ENCODE peak calls at places on chromosomes 11 and 22, in six cellular contexts. One of them, this sample, is unnamed.

GRCh38 chr11:96014234-96014633 is 90.3 kb upstream of the MTMR2 start:
- DNase-seq in Calu3: peak
- DNase-seq in fibroblast of the aortic adventitia: peak
- DNase-seq in endothelial cell: no peak
- DNase-seq in testis: no peak
- DNase-seq in nephron progenitor cell: no peak
- DNase-seq in this sample: no peak

GRCh38 chr22:25970348-25970995 is 198.8 kb upstream of the SEZ6L start:
- DNase-seq in testis: no peak
- DNase-seq in nephron progenitor cell: no peak
- DNase-seq in endothelial cell: no peak
- DNase-seq in fibroblast of the aortic adventitia: no peak
- DNase-seq in Calu3: no peak
- DNase-seq in this sample: no peak

GRCh38 chr22:32103648-32104326 is 55.3 kb downstream of the C22orf42 start:
- DNase-seq in fibroblast of the aortic adventitia: peak
- DNase-seq in nephron progenitor cell: no peak
- DNase-seq in Calu3: no peak
- DNase-seq in endothelial cell: no peak
- DNase-seq in testis: no peak
- DNase-seq in this sample: no peak

GRCh38 chr11:35352107-35352888 is 67.1 kb downstream of the SLC1A2 start:
- DNase-seq in fibroblast of the aortic adventitia: peak
- DNase-seq in Calu3: no peak
- DNase-seq in testis: peak
- DNase-seq in endothelial cell: no peak
- DNase-seq in nephron progenitor cell: no peak
- DNase-seq in this sample: no peak

GRCh38 chr11:13233173-13233572 is 44.4 kb upstream of the BMAL1 start:
- DNase-seq in nephron progenitor cell: no peak
- DNase-seq in endothelial cell: no peak
- DNase-seq in fibroblast of the aortic adventitia: no peak
- DNase-seq in Calu3: no peak
- DNase-seq in testis: no peak
- DNase-seq in this sample: no peak

GRCh38 chr11:124841186-124841585 is 24.0 kb upstream of the ROBO3 start:
- DNase-seq in endothelial cell: no peak
- DNase-seq in testis: no peak
- DNase-seq in Calu3: no peak
- DNase-seq in nephron progenitor cell: no peak
- DNase-seq in fibroblast of the aortic adventitia: peak
- DNase-seq in this sample: no peak

GRCh38 chr22:29109853-29110252 is 37.0 kb downstream of the KREMEN1 start:
- DNase-seq in fibroblast of the aortic adventitia: no peak
- DNase-seq in testis: no peak
- DNase-seq in nephron progenitor cell: no peak
- DNase-seq in Calu3: no peak
- DNase-seq in endothelial cell: no peak
- DNase-seq in this sample: no peak

GRCh38 chr11:1569251-1569780 is 2.8 kb downstream of the DUSP8 start:
- DNase-seq in endothelial cell: no peak
- DNase-seq in nephron progenitor cell: no peak
- DNase-seq in fibroblast of the aortic adventitia: no peak
- DNase-seq in testis: no peak
- DNase-seq in Calu3: no peak
- DNase-seq in this sample: no peak

GRCh38 chr22:26937213-26937612 is 279.8 kb downstream of the MIAT start:
- DNase-seq in fibroblast of the aortic adventitia: no peak
- DNase-seq in Calu3: no peak
- DNase-seq in testis: no peak
- DNase-seq in endothelial cell: no peak
- DNase-seq in nephron progenitor cell: no peak
- DNase-seq in this sample: no peak

GRCh38 chr11:27451528-27451927 is 21.1 kb downstream of the LGR4 start:
- DNase-seq in fibroblast of the aortic adventitia: no peak
- DNase-seq in endothelial cell: no peak
- DNase-seq in Calu3: no peak
- DNase-seq in nephron progenitor cell: no peak
- DNase-seq in testis: no peak
- DNase-seq in this sample: no peak

GRCh38 chr11:120398184-120398583 is 62.0 kb downstream of the ARHGEF12 start:
- DNase-seq in Calu3: no peak
- DNase-seq in nephron progenitor cell: no peak
- DNase-seq in endothelial cell: no peak
- DNase-seq in testis: no peak
- DNase-seq in fibroblast of the aortic adventitia: peak
- DNase-seq in this sample: no peak

GRCh38 chr11:1075341-1075911 is 752 bp downstream of the MUC2 start:
- DNase-seq in endothelial cell: no peak
- DNase-seq in fibroblast of the aortic adventitia: no peak
- DNase-seq in Calu3: no peak
- DNase-seq in nephron progenitor cell: no peak
- DNase-seq in testis: no peak
- DNase-seq in this sample: no peak

GRCh38 chr11:75667268-75667830 is 1.5 kb downstream of the MAP6 start:
- DNase-seq in fibroblast of the aortic adventitia: no peak
- DNase-seq in endothelial cell: peak
- DNase-seq in Calu3: peak
- DNase-seq in testis: peak
- DNase-seq in nephron progenitor cell: peak
- DNase-seq in this sample: no peak

GRCh38 chr22:19287076-19287724 is 4.3 kb downstream of the CLTCL1 start:
- DNase-seq in fibroblast of the aortic adventitia: peak
- DNase-seq in testis: no peak
- DNase-seq in nephron progenitor cell: no peak
- DNase-seq in endothelial cell: no peak
- DNase-seq in Calu3: no peak
- DNase-seq in this sample: no peak

GRCh38 chr22:23306438-23306921 is 126.2 kb downstream of the BCR start:
- DNase-seq in nephron progenitor cell: no peak
- DNase-seq in fibroblast of the aortic adventitia: peak
- DNase-seq in Calu3: no peak
- DNase-seq in endothelial cell: no peak
- DNase-seq in testis: peak
- DNase-seq in this sample: no peak

GRCh38 chr11:125381499-125381898 is 114.6 kb downstream of the FEZ1 start:
- DNase-seq in fibroblast of the aortic adventitia: no peak
- DNase-seq in testis: no peak
- DNase-seq in endothelial cell: no peak
- DNase-seq in Calu3: no peak
- DNase-seq in nephron progenitor cell: no peak
- DNase-seq in this sample: no peak

GRCh38 chr11:65576867-65577755 is 1.3 kb downstream of the EHBP1L1 start:
- DNase-seq in nephron progenitor cell: no peak
- DNase-seq in fibroblast of the aortic adventitia: peak
- DNase-seq in testis: no peak
- DNase-seq in endothelial cell: no peak
- DNase-seq in Calu3: peak
- DNase-seq in this sample: peak

GRCh38 chr11:63868399-63869064 is 29.6 kb downstream of the MARK2 start:
- DNase-seq in nephron progenitor cell: no peak
- DNase-seq in endothelial cell: peak
- DNase-seq in Calu3: no peak
- DNase-seq in testis: no peak
- DNase-seq in fibroblast of the aortic adventitia: no peak
- DNase-seq in this sample: no peak

GRCh38 chr22:36021649-36022048 is 7.0 kb downstream of the RBFOX2 start:
- DNase-seq in testis: no peak
- DNase-seq in endothelial cell: no peak
- DNase-seq in fibroblast of the aortic adventitia: no peak
- DNase-seq in nephron progenitor cell: no peak
- DNase-seq in Calu3: no peak
- DNase-seq in this sample: no peak

GRCh38 chr11:33735426-33736147 is 636 bp downstream of the CD59 start:
- DNase-seq in nephron progenitor cell: no peak
- DNase-seq in Calu3: no peak
- DNase-seq in endothelial cell: no peak
- DNase-seq in testis: peak
- DNase-seq in fibroblast of the aortic adventitia: no peak
- DNase-seq in this sample: no peak

GRCh38 chr11:2686360-2687222 is 13.2 kb downstream of the KCNQ1OT1 start:
- DNase-seq in endothelial cell: no peak
- DNase-seq in testis: no peak
- DNase-seq in nephron progenitor cell: no peak
- DNase-seq in Calu3: no peak
- DNase-seq in fibroblast of the aortic adventitia: no peak
- DNase-seq in this sample: no peak

GRCh38 chr11:13126430-13126829 is 117.3 kb downstream of the RASSF10 start:
- DNase-seq in endothelial cell: no peak
- DNase-seq in Calu3: no peak
- DNase-seq in testis: no peak
- DNase-seq in nephron progenitor cell: no peak
- DNase-seq in fibroblast of the aortic adventitia: peak
- DNase-seq in this sample: no peak

GRCh38 chr11:40337118-40337517 is 1122.3 kb downstream of the LRRC4C start:
- DNase-seq in Calu3: no peak
- DNase-seq in fibroblast of the aortic adventitia: no peak
- DNase-seq in endothelial cell: no peak
- DNase-seq in testis: no peak
- DNase-seq in nephron progenitor cell: no peak
- DNase-seq in this sample: no peak

GRCh38 chr11:47182380-47182779 is 3.9 kb downstream of the PACSIN3 start:
- DNase-seq in testis: no peak
- DNase-seq in fibroblast of the aortic adventitia: no peak
- DNase-seq in endothelial cell: no peak
- DNase-seq in Calu3: no peak
- DNase-seq in nephron progenitor cell: no peak
- DNase-seq in this sample: no peak

GRCh38 chr11:61425367-61426131 is 4.2 kb downstream of the CPSF7 start:
- DNase-seq in Calu3: no peak
- DNase-seq in fibroblast of the aortic adventitia: no peak
- DNase-seq in endothelial cell: no peak
- DNase-seq in nephron progenitor cell: no peak
- DNase-seq in testis: no peak
- DNase-seq in this sample: no peak

GRCh38 chr11:46451759-46452158 is 60.2 kb upstream of the CHRM4 start:
- DNase-seq in fibroblast of the aortic adventitia: no peak
- DNase-seq in Calu3: no peak
- DNase-seq in testis: no peak
- DNase-seq in nephron progenitor cell: no peak
- DNase-seq in endothelial cell: no peak
- DNase-seq in this sample: no peak

GRCh38 chr11:14894657-14895598 is 2.9 kb upstream of the CYP2R1 start:
- DNase-seq in nephron progenitor cell: no peak
- DNase-seq in fibroblast of the aortic adventitia: peak
- DNase-seq in endothelial cell: no peak
- DNase-seq in Calu3: no peak
- DNase-seq in testis: peak
- DNase-seq in this sample: no peak

GRCh38 chr11:94766656-94767291 is 1.4 kb upstream of the AMOTL1 start:
- DNase-seq in nephron progenitor cell: no peak
- DNase-seq in endothelial cell: no peak
- DNase-seq in fibroblast of the aortic adventitia: peak
- DNase-seq in testis: no peak
- DNase-seq in Calu3: no peak
- DNase-seq in this sample: no peak

GRCh38 chr22:37632174-37633081 is 7.0 kb upstream of the SH3BP1 start:
- DNase-seq in endothelial cell: no peak
- DNase-seq in testis: no peak
- DNase-seq in nephron progenitor cell: no peak
- DNase-seq in fibroblast of the aortic adventitia: no peak
- DNase-seq in Calu3: no peak
- DNase-seq in this sample: no peak

GRCh38 chr11:64204464-64204989 is 2.0 kb upstream of the FERMT3 start:
- DNase-seq in Calu3: peak
- DNase-seq in fibroblast of the aortic adventitia: peak
- DNase-seq in endothelial cell: peak
- DNase-seq in testis: peak
- DNase-seq in nephron progenitor cell: peak
- DNase-seq in this sample: peak

GRCh38 chr11:76291576-76292526 is 85.5 kb upstream of the WNT11 start:
- DNase-seq in testis: no peak
- DNase-seq in Calu3: peak
- DNase-seq in endothelial cell: no peak
- DNase-seq in nephron progenitor cell: peak
- DNase-seq in fibroblast of the aortic adventitia: no peak
- DNase-seq in this sample: no peak

GRCh38 chr11:119942583-119943338 is 195.2 kb downstream of the TRIM29 start:
- DNase-seq in testis: no peak
- DNase-seq in fibroblast of the aortic adventitia: peak
- DNase-seq in nephron progenitor cell: no peak
- DNase-seq in Calu3: no peak
- DNase-seq in endothelial cell: no peak
- DNase-seq in this sample: no peak